ENCODE peak calls at places on chromosomes 7 and 10, in seven cellular contexts. M is brain microvascular endothelial cell; C is psoas muscle; Y is CD4-positive, CD25-positive, alpha-beta regulatory T cell; N is left ventricle myocardium inferior; P is CD8-positive, alpha-beta T cell; X is suprapubic skin. W is an unnamed sample.

GRCh38 chr10:95660283-95660682 is 3.8 kb upstream of the ALDH18A1 start:
- DNase-seq in M (peak; percentile 29), C (no peak), Y (no peak), N (no peak), P (no peak), X (no peak), W (no peak)

GRCh38 chr7:28408974-28409715 is 3.2 kb upstream of the CREB5 start:
- DNase-seq in M (peak; percentile 99), C (peak; percentile 96), Y (peak; percentile 22), X (peak; percentile 98), P (peak; percentile 14), N (peak; percentile 94), W (peak; percentile 96)

GRCh38 chr10:20034732-20035131 is 218.5 kb downstream of the PLXDC2 start:
- DNase-seq in N (no peak), C (no peak), P (no peak), M (no peak), Y (no peak), X (no peak), W (no peak)

GRCh38 chr10:61642073-61642637 is 20.6 kb upstream of the CABCOCO1 start:
- DNase-seq in Y (no peak), X (no peak), P (no peak), C (no peak), N (no peak), M (no peak), W (no peak)

GRCh38 chr7:88243345-88243909 is 23.6 kb upstream of the SRI start:
- DNase-seq in M (peak; percentile 54), P (no peak), Y (no peak), N (no peak), C (no peak), X (no peak), W (no peak)

GRCh38 chr7:2959343-2959680 is 84.4 kb downstream of the CARD11 start:
- DNase-seq in Y (no peak), C (no peak), P (no peak), N (no peak), X (no peak), M (no peak), W (no peak)

GRCh38 chr10:4514445-4515108 is 311.4 kb upstream of the AKR1E2 start:
- DNase-seq in N (peak; percentile 75), M (no peak), P (no peak), Y (no peak), C (peak; percentile 68), X (no peak), W (peak; percentile 47)

GRCh38 chr7:3338161-3338560 is 37.1 kb downstream of the SDK1 start:
- DNase-seq in X (no peak), Y (no peak), C (no peak), M (no peak), P (no peak), N (no peak), W (no peak)

GRCh38 chr10:310976-311639 is 175.9 kb downstream of the ZMYND11 start:
- DNase-seq in M (peak; percentile 35), Y (no peak), N (no peak), X (no peak), P (no peak), C (no peak), W (no peak)

GRCh38 chr7:7736671-7737070 is 18.3 kb upstream of the RPA3 start:
- DNase-seq in P (no peak), N (no peak), C (no peak), M (no peak), Y (no peak), X (no peak), W (no peak)

GRCh38 chr7:45716380-45717203 is 142.4 kb downstream of the ADCY1 start:
- DNase-seq in N (peak; percentile 53), X (no peak), P (no peak), Y (no peak), C (no peak), M (no peak), W (no peak)

GRCh38 chr7:74365320-74366022 is 76.3 kb downstream of the CLIP2 start:
- DNase-seq in M (peak; percentile 79), P (no peak), C (peak; percentile 38), X (no peak), Y (no peak), N (peak; percentile 54), W (peak; percentile 91)

GRCh38 chr7:22700559-22701002 is 26.4 kb upstream of the IL6 start:
- DNase-seq in X (no peak), M (peak; percentile 75), P (no peak), Y (no peak), C (no peak), N (no peak), W (no peak)

GRCh38 chr10:96416643-96417042 is 57.8 kb upstream of the OPALIN start:
- DNase-seq in N (peak; percentile 71), X (no peak), M (no peak), P (no peak), C (peak; percentile 35), Y (no peak), W (peak; percentile 13)

GRCh38 chr7:27767374-27767773 is 27.4 kb downstream of the TAX1BP1 start:
- DNase-seq in P (no peak), N (no peak), C (no peak), M (peak; percentile 29), X (no peak), Y (no peak), W (no peak)

GRCh38 chr7:128322040-128322643 is 21.6 kb downstream of the RBM28 start:
- DNase-seq in P (no peak), M (peak; percentile 33), X (no peak), C (no peak), Y (no peak), N (no peak), W (no peak)

GRCh38 chr7:94412762-94413322 is 18.1 kb downstream of the COL1A2 start:
- DNase-seq in Y (no peak), N (no peak), M (no peak), P (no peak), X (no peak), C (no peak), W (no peak)

GRCh38 chr7:40584667-40585433 is 450.0 kb downstream of the SUGCT start:
- DNase-seq in Y (no peak), P (no peak), M (peak; percentile 53), X (no peak), N (no peak), C (no peak), W (no peak)

GRCh38 chr7:40579401-40579800 is 444.6 kb downstream of the SUGCT start:
- DNase-seq in P (no peak), Y (no peak), C (no peak), N (no peak), M (peak; percentile 60), X (no peak), W (no peak)

GRCh38 chr7:40580776-40581175 is 446.0 kb downstream of the SUGCT start:
- DNase-seq in M (no peak), P (no peak), X (no peak), N (no peak), C (no peak), Y (no peak), W (no peak)

GRCh38 chr7:40586197-40586596 is 451.4 kb downstream of the SUGCT start:
- DNase-seq in M (peak; percentile 79), P (no peak), N (no peak), Y (no peak), C (no peak), X (no peak), W (no peak)

GRCh38 chr7:40583653-40584424 is 449.0 kb downstream of the SUGCT start:
- DNase-seq in N (no peak), X (no peak), Y (no peak), C (no peak), M (no peak), P (no peak), W (no peak)
- H3K27ac ChIP-seq in N (peak overlapping the region; percentile 39), X (no peak overlapping the region), Y (no peak overlapping the region), C (no peak overlapping the region), M (no peak overlapping the region), P (no peak overlapping the region), W (no peak overlapping the region)

GRCh38 chr10:46541735-46542566 is 14.5 kb downstream of the GPRIN2 start:
- DNase-seq in Y (no peak), P (no peak), C (peak; percentile 4), X (peak; percentile 75), N (peak; percentile 12), M (no peak), W (no peak)
- H3K27ac ChIP-seq in Y (no peak overlapping the region), P (no peak overlapping the region), C (no peak overlapping the region), X (no peak overlapping the region), N (no peak overlapping the region), M (no peak overlapping the region), W (no peak overlapping the region)

GRCh38 chr10:72329290-72330058 is 25.2 kb downstream of the DNAJB12 start:
- DNase-seq in P (no peak), M (no peak), Y (no peak), C (no peak), N (no peak), X (no peak), W (no peak)
- H3K27ac ChIP-seq in P (no peak overlapping the region), M (no peak overlapping the region), Y (no peak overlapping the region), C (no peak overlapping the region), N (peak overlapping the region; percentile 91), X (no peak overlapping the region), W (peak overlapping the region; percentile 83)

GRCh38 chr10:13789448-13789829 is 202.7 kb downstream of the PRPF18 start:
- DNase-seq in P (no peak), X (no peak), Y (no peak), C (no peak), M (peak; percentile 14), N (no peak), W (no peak)
- H3K27ac ChIP-seq in P (no peak overlapping the region), X (no peak overlapping the region), Y (peak overlapping the region; percentile 97), C (peak overlapping the region; percentile 13), M (peak overlapping the region; percentile 94), N (peak overlapping the region; percentile 84), W (peak overlapping the region; percentile 27)

GRCh38 chr7:76513817-76514799 is 3.8 kb downstream of the UPK3B start:
- DNase-seq in N (no peak), Y (no peak), C (peak; percentile 9), M (no peak), X (peak; percentile 69), P (no peak), W (no peak)

GRCh38 chr7:76515999-76516443 is 5.7 kb downstream of the UPK3B start:
- DNase-seq in X (no peak), P (no peak), C (no peak), Y (no peak), M (peak; percentile 36), N (peak; percentile 65), W (no peak)

GRCh38 chr7:76514926-76515325 is 4.6 kb downstream of the UPK3B start:
- DNase-seq in C (peak; percentile 12), X (peak; percentile 73), M (no peak), N (no peak), Y (no peak), P (no peak), W (no peak)

GRCh38 chr7:76509931-76510877 is at the start of gene UPK3B:
- DNase-seq in Y (no peak), M (no peak), C (no peak), N (no peak), P (no peak), X (no peak), W (no peak)

GRCh38 chr7:76512941-76513816 is 2.8 kb downstream of the UPK3B start:
- DNase-seq in N (no peak), C (peak; percentile 15), X (no peak), M (no peak), Y (no peak), P (no peak), W (no peak)
- H3K27ac ChIP-seq in N (no peak overlapping the region), C (no peak overlapping the region), X (no peak overlapping the region), M (no peak overlapping the region), Y (no peak overlapping the region), P (no peak overlapping the region), W (no peak overlapping the region)

W was measured in substantia nigra.